ENCODE peak calls at places on chromosomes 5 and 9, in seven cellular contexts. One of them, this sample, is unnamed.

GRCh38 chr9:36739538-36740116 is 166.9 kb downstream of the MELK start:
- DNase-seq in heart right ventricle: no peak
- DNase-seq in CD4-positive, CD25-positive, alpha-beta regulatory T cell: no peak
- DNase-seq in testis: no peak
- DNase-seq in suprapubic skin: no peak
- DNase-seq in neural progenitor cell: no peak
- DNase-seq in mesendoderm: no peak
- DNase-seq in this sample: no peak

GRCh38 chr9:4630836-4631235 is 31.3 kb upstream of the PLPP6 start:
- DNase-seq in heart right ventricle: no peak
- DNase-seq in CD4-positive, CD25-positive, alpha-beta regulatory T cell: no peak
- DNase-seq in testis: no peak
- DNase-seq in suprapubic skin: no peak
- DNase-seq in neural progenitor cell: peak; percentile 43
- DNase-seq in mesendoderm: peak; percentile 47
- DNase-seq in this sample: no peak

GRCh38 chr5:156920042-156920860 is 42.8 kb downstream of the TIMD4 start:
- DNase-seq in heart right ventricle: no peak
- DNase-seq in CD4-positive, CD25-positive, alpha-beta regulatory T cell: no peak
- DNase-seq in testis: no peak
- DNase-seq in suprapubic skin: no peak
- DNase-seq in neural progenitor cell: peak; percentile 6
- DNase-seq in mesendoderm: no peak
- DNase-seq in this sample: no peak

GRCh38 chr9:16571127-16571848 is 299.2 kb downstream of the BNC2 start:
- DNase-seq in heart right ventricle: no peak
- DNase-seq in CD4-positive, CD25-positive, alpha-beta regulatory T cell: no peak
- DNase-seq in testis: no peak
- DNase-seq in suprapubic skin: no peak
- DNase-seq in neural progenitor cell: no peak
- DNase-seq in mesendoderm: no peak
- DNase-seq in this sample: no peak

GRCh38 chr9:13569706-13570423 is 290.4 kb upstream of the MPDZ start:
- DNase-seq in heart right ventricle: no peak
- DNase-seq in CD4-positive, CD25-positive, alpha-beta regulatory T cell: no peak
- DNase-seq in testis: no peak
- DNase-seq in suprapubic skin: no peak
- DNase-seq in neural progenitor cell: no peak
- DNase-seq in mesendoderm: no peak
- DNase-seq in this sample: no peak

GRCh38 chr5:111069839-111070238 is 1.7 kb upstream of the TSLP start:
- DNase-seq in heart right ventricle: no peak
- DNase-seq in CD4-positive, CD25-positive, alpha-beta regulatory T cell: no peak
- DNase-seq in testis: no peak
- DNase-seq in suprapubic skin: no peak
- DNase-seq in neural progenitor cell: no peak
- DNase-seq in mesendoderm: no peak
- DNase-seq in this sample: no peak

GRCh38 chr9:81394816-81395215 is 294.5 kb downstream of the TLE1 start:
- DNase-seq in heart right ventricle: no peak
- DNase-seq in CD4-positive, CD25-positive, alpha-beta regulatory T cell: no peak
- DNase-seq in testis: no peak
- DNase-seq in suprapubic skin: no peak
- DNase-seq in neural progenitor cell: no peak
- DNase-seq in mesendoderm: no peak
- DNase-seq in this sample: no peak

GRCh38 chr5:94830520-94830919 is 212.1 kb downstream of the SLF1 start:
- DNase-seq in heart right ventricle: no peak
- DNase-seq in CD4-positive, CD25-positive, alpha-beta regulatory T cell: no peak
- DNase-seq in testis: peak; percentile 14
- DNase-seq in suprapubic skin: no peak
- DNase-seq in neural progenitor cell: peak; percentile 13
- DNase-seq in mesendoderm: peak; percentile 17
- DNase-seq in this sample: no peak

GRCh38 chr5:81779125-81779934 is 28.4 kb upstream of the SSBP2 start:
- DNase-seq in heart right ventricle: peak; percentile 67
- DNase-seq in CD4-positive, CD25-positive, alpha-beta regulatory T cell: peak; percentile 11
- DNase-seq in testis: peak; percentile 51
- DNase-seq in suprapubic skin: peak; percentile 78
- DNase-seq in neural progenitor cell: no peak
- DNase-seq in mesendoderm: no peak
- DNase-seq in this sample: peak; percentile 58

GRCh38 chr9:112174965-112175795 is at the start of gene SUSD1:
- DNase-seq in heart right ventricle: peak; percentile 62
- DNase-seq in CD4-positive, CD25-positive, alpha-beta regulatory T cell: peak; percentile 17
- DNase-seq in testis: peak; percentile 28
- DNase-seq in suprapubic skin: peak; percentile 72
- DNase-seq in neural progenitor cell: peak; percentile 74
- DNase-seq in mesendoderm: peak; percentile 53
- DNase-seq in this sample: peak; percentile 58

GRCh38 chr9:34047864-34048729 is 590 bp downstream of the UBAP2 start:
- DNase-seq in heart right ventricle: no peak
- DNase-seq in CD4-positive, CD25-positive, alpha-beta regulatory T cell: peak; percentile 46
- DNase-seq in testis: peak; percentile 46
- DNase-seq in suprapubic skin: peak; percentile 75
- DNase-seq in neural progenitor cell: peak; percentile 52
- DNase-seq in mesendoderm: peak; percentile 62
- DNase-seq in this sample: peak; percentile 36

GRCh38 chr5:151578326-151579025 is 12.7 kb downstream of the FAT2 start:
- DNase-seq in heart right ventricle: no peak
- DNase-seq in CD4-positive, CD25-positive, alpha-beta regulatory T cell: no peak
- DNase-seq in testis: no peak
- DNase-seq in suprapubic skin: no peak
- DNase-seq in neural progenitor cell: no peak
- DNase-seq in mesendoderm: no peak
- DNase-seq in this sample: no peak

GRCh38 chr5:107805819-107806218 is 135.1 kb upstream of the EFNA5 start:
- DNase-seq in heart right ventricle: no peak
- DNase-seq in CD4-positive, CD25-positive, alpha-beta regulatory T cell: no peak
- DNase-seq in testis: no peak
- DNase-seq in suprapubic skin: no peak
- DNase-seq in neural progenitor cell: peak; percentile 66
- DNase-seq in mesendoderm: no peak
- DNase-seq in this sample: no peak

GRCh38 chr9:128009639-128010038 is 28.9 kb upstream of the EEIG1 start:
- DNase-seq in heart right ventricle: no peak
- DNase-seq in CD4-positive, CD25-positive, alpha-beta regulatory T cell: no peak
- DNase-seq in testis: no peak
- DNase-seq in suprapubic skin: no peak
- DNase-seq in neural progenitor cell: no peak
- DNase-seq in mesendoderm: no peak
- DNase-seq in this sample: no peak

DNA sequence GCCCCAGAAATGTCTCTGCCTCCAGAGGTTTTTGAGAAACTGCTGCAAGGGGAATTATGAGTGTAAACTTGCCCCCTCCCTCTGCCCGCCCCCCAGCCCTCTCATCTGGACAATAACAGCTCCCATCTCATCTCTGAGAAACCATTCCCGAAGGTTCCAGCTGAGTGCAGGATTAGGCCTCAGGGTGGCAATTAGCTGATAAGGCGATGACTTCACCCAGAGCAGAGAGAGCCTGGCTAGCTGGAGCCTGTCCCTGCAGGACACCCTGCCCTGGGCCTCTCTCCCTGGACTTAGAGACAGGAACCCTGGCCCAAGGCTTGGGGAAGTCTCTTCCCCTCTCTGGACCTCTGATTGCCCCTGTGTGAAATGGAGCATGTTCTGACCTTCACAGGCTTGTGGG is 45.7 kb upstream of the HAND1 start:
- DNase-seq in heart right ventricle: no peak
- DNase-seq in CD4-positive, CD25-positive, alpha-beta regulatory T cell: no peak
- DNase-seq in testis: peak; percentile 57
- DNase-seq in suprapubic skin: no peak
- DNase-seq in neural progenitor cell: peak; percentile 29
- DNase-seq in mesendoderm: peak; percentile 85
- DNase-seq in this sample: no peak
- H3K27ac ChIP-seq in heart right ventricle: no peak overlapping the region
- H3K27ac ChIP-seq in CD4-positive, CD25-positive, alpha-beta regulatory T cell: no peak overlapping the region
- H3K27ac ChIP-seq in testis: peak overlapping the region; percentile 25
- H3K27ac ChIP-seq in suprapubic skin: no peak overlapping the region
- H3K27ac ChIP-seq in neural progenitor cell: no peak overlapping the region
- H3K27ac ChIP-seq in mesendoderm: peak overlapping the region; percentile 4
- H3K27ac ChIP-seq in this sample: peak overlapping the region; percentile 46

GRCh38 chr9:21557428-21557768 is 75.3 kb upstream of the IFNE start:
- DNase-seq in heart right ventricle: no peak
- DNase-seq in CD4-positive, CD25-positive, alpha-beta regulatory T cell: no peak
- DNase-seq in testis: no peak
- DNase-seq in suprapubic skin: no peak
- DNase-seq in neural progenitor cell: no peak
- DNase-seq in mesendoderm: no peak
- DNase-seq in this sample: no peak
- H3K4me3 ChIP-seq in heart right ventricle: no peak overlapping the region
- H3K4me3 ChIP-seq in CD4-positive, CD25-positive, alpha-beta regulatory T cell: no peak overlapping the region
- H3K4me3 ChIP-seq in testis: no peak overlapping the region
- H3K4me3 ChIP-seq in suprapubic skin: no peak overlapping the region
- H3K4me3 ChIP-seq in neural progenitor cell: no peak overlapping the region
- H3K4me3 ChIP-seq in mesendoderm: no peak overlapping the region
- H3K4me3 ChIP-seq in this sample: no peak overlapping the region

GRCh38 chr5:128274441-128274840 is 190.9 kb downstream of the SLC12A2 start:
- DNase-seq in heart right ventricle: no peak
- DNase-seq in CD4-positive, CD25-positive, alpha-beta regulatory T cell: no peak
- DNase-seq in testis: no peak
- DNase-seq in suprapubic skin: no peak
- DNase-seq in neural progenitor cell: no peak
- DNase-seq in mesendoderm: no peak
- DNase-seq in this sample: no peak

GRCh38 chr5:128273736-128274135 is 190.2 kb downstream of the SLC12A2 start:
- DNase-seq in heart right ventricle: no peak
- DNase-seq in CD4-positive, CD25-positive, alpha-beta regulatory T cell: no peak
- DNase-seq in testis: no peak
- DNase-seq in suprapubic skin: no peak
- DNase-seq in neural progenitor cell: no peak
- DNase-seq in mesendoderm: no peak
- DNase-seq in this sample: no peak

GRCh38 chr5:128276537-128277216 is 193.1 kb downstream of the SLC12A2 start:
- DNase-seq in heart right ventricle: no peak
- DNase-seq in CD4-positive, CD25-positive, alpha-beta regulatory T cell: no peak
- DNase-seq in testis: no peak
- DNase-seq in suprapubic skin: no peak
- DNase-seq in neural progenitor cell: no peak
- DNase-seq in mesendoderm: no peak
- DNase-seq in this sample: no peak

GRCh38 chr5:128284236-128284635 is 200.7 kb downstream of the SLC12A2 start:
- DNase-seq in heart right ventricle: no peak
- DNase-seq in CD4-positive, CD25-positive, alpha-beta regulatory T cell: no peak
- DNase-seq in testis: no peak
- DNase-seq in suprapubic skin: no peak
- DNase-seq in neural progenitor cell: no peak
- DNase-seq in mesendoderm: no peak
- DNase-seq in this sample: no peak

DNA sequence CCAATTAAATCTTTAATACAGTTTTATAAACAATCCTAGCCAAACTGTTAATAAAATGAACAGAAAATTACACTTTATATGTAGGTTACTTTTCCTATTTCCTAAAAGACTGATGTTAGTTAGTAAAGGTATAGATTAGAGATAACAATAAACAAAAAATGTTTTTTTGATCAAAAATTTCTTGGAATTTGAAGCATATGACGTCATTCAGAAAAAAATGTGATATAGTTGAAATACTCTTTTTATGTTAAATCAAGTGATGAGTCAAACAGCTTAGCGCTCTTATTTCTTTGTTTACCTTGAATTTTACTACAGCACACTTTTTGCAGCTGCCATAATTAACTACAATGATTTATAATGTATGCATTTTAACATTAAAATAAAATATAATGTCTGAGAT is 195.8 kb downstream of the SLC12A2 start:
- DNase-seq in heart right ventricle: no peak
- DNase-seq in CD4-positive, CD25-positive, alpha-beta regulatory T cell: no peak
- DNase-seq in testis: no peak
- DNase-seq in suprapubic skin: no peak
- DNase-seq in neural progenitor cell: no peak
- DNase-seq in mesendoderm: no peak
- DNase-seq in this sample: no peak
- H3K36me3 ChIP-seq in heart right ventricle: no peaks in the 10 kb centered on the region
- H3K36me3 ChIP-seq in CD4-positive, CD25-positive, alpha-beta regulatory T cell: no peaks in the 10 kb centered on the region
- H3K36me3 ChIP-seq in testis: no peaks in the 10 kb centered on the region
- H3K36me3 ChIP-seq in suprapubic skin: no peaks in the 10 kb centered on the region
- H3K36me3 ChIP-seq in neural progenitor cell: peaks cover 11% of the 10 kb centered on the region
- H3K36me3 ChIP-seq in mesendoderm: peaks cover 17% of the 10 kb centered on the region
- H3K36me3 ChIP-seq in this sample: peaks cover 4% of the 10 kb centered on the region

GRCh38 chr5:80139573-80139972 is 104.4 kb downstream of the THBS4 start:
- DNase-seq in heart right ventricle: no peak
- DNase-seq in CD4-positive, CD25-positive, alpha-beta regulatory T cell: no peak
- DNase-seq in testis: no peak
- DNase-seq in suprapubic skin: no peak
- DNase-seq in neural progenitor cell: no peak
- DNase-seq in mesendoderm: peak; percentile 40
- DNase-seq in this sample: no peak

GRCh38 chr5:80142996-80143395 is 107.8 kb downstream of the THBS4 start:
- DNase-seq in heart right ventricle: no peak
- DNase-seq in CD4-positive, CD25-positive, alpha-beta regulatory T cell: no peak
- DNase-seq in testis: no peak
- DNase-seq in suprapubic skin: no peak
- DNase-seq in neural progenitor cell: no peak
- DNase-seq in mesendoderm: no peak
- DNase-seq in this sample: no peak

GRCh38 chr5:80140496-80140895 is 105.3 kb downstream of the THBS4 start:
- DNase-seq in heart right ventricle: no peak
- DNase-seq in CD4-positive, CD25-positive, alpha-beta regulatory T cell: no peak
- DNase-seq in testis: no peak
- DNase-seq in suprapubic skin: no peak
- DNase-seq in neural progenitor cell: no peak
- DNase-seq in mesendoderm: no peak
- DNase-seq in this sample: no peak

GRCh38 chr5:80141681-80142080 is 106.5 kb downstream of the THBS4 start:
- DNase-seq in heart right ventricle: no peak
- DNase-seq in CD4-positive, CD25-positive, alpha-beta regulatory T cell: no peak
- DNase-seq in testis: no peak
- DNase-seq in suprapubic skin: no peak
- DNase-seq in neural progenitor cell: no peak
- DNase-seq in mesendoderm: peak; percentile 35
- DNase-seq in this sample: no peak

GRCh38 chr5:80141147-80141671 is 106.1 kb downstream of the THBS4 start:
- DNase-seq in heart right ventricle: peak; percentile 82
- DNase-seq in CD4-positive, CD25-positive, alpha-beta regulatory T cell: no peak
- DNase-seq in testis: peak; percentile 93
- DNase-seq in suprapubic skin: peak; percentile 87
- DNase-seq in neural progenitor cell: peak; percentile 91
- DNase-seq in mesendoderm: peak; percentile 89
- DNase-seq in this sample: peak; percentile 89
- H3K27ac ChIP-seq in heart right ventricle: peak overlapping the region; percentile 83
- H3K27ac ChIP-seq in CD4-positive, CD25-positive, alpha-beta regulatory T cell: peak overlapping the region; percentile 52
- H3K27ac ChIP-seq in testis: peak overlapping the region; percentile 71
- H3K27ac ChIP-seq in suprapubic skin: peak overlapping the region; percentile 73
- H3K27ac ChIP-seq in neural progenitor cell: peak overlapping the region; percentile 94
- H3K27ac ChIP-seq in mesendoderm: peak overlapping the region; percentile 52
- H3K27ac ChIP-seq in this sample: peak overlapping the region; percentile 90